ENCODE peak calls at places on chromosome 3, in four cellular contexts. O is HCT116, G is H1, E is K562. X is an unnamed sample.

GRCh38 chr3:155745795-155746550 is 1.1 kb upstream of the PLCH1 start:
- DNase-seq in O (peak), G (peak), E (peak), X (no peak)

GRCh38 chr3:152943645-152944044 is 108.7 kb downstream of the P2RY1 start:
- DNase-seq in O (peak), G (no peak), E (no peak), X (no peak)

GRCh38 chr3:31733234-31733667 is 200.5 kb downstream of the STT3B start:
- DNase-seq in O (no peak), G (no peak), E (no peak), X (no peak)

GRCh38 chr3:49668414-49668797 is 5.7 kb upstream of the APEH start:
- DNase-seq in O (no peak), G (no peak), E (peak), X (no peak)

GRCh38 chr3:9899289-9899791 is 3.3 kb upstream of the IL17RE start:
- DNase-seq in O (no peak), G (no peak), E (no peak), X (no peak)

GRCh38 chr3:152375546-152375945 is 106.8 kb downstream of the MBNL1 start:
- DNase-seq in O (no peak), G (no peak), E (no peak), X (no peak)

GRCh38 chr3:130386604-130387263 is 41.3 kb downstream of the COL6A5 start:
- DNase-seq in O (no peak), G (no peak), E (peak), X (no peak)

GRCh38 chr3:128734523-128735189 is 8.7 kb downstream of the RAB7A start:
- DNase-seq in O (no peak), G (no peak), E (no peak), X (no peak)

GRCh38 chr3:112629425-112629824 is 11.5 kb downstream of the CCDC80 start:
- DNase-seq in O (peak), G (no peak), E (peak), X (no peak)

GRCh38 chr3:161348791-161349400 is 22.4 kb downstream of the SPTSSB start:
- DNase-seq in O (peak), G (no peak), E (no peak), X (no peak)

GRCh38 chr3:101158374-101158773 is 162.0 kb downstream of the IMPG2 start:
- DNase-seq in O (no peak), G (no peak), E (no peak), X (no peak)

GRCh38 chr3:186108106-186108940 is 566 bp downstream of the ETV5 start:
- DNase-seq in O (peak), G (no peak), E (peak), X (no peak)

GRCh38 chr3:186570096-186570940 is at the start of gene DNAJB11:
- DNase-seq in O (peak), G (peak), E (peak), X (peak)

GRCh38 chr3:13696699-13697098 is 147.8 kb downstream of the FBLN2 start:
- DNase-seq in O (no peak), G (no peak), E (no peak), X (no peak)

GRCh38 chr3:71502066-71502465 is 81.5 kb downstream of the FOXP1 start:
- DNase-seq in O (no peak), G (no peak), E (no peak), X (no peak)

GRCh38 chr3:69433016-69433937 is 47.4 kb upstream of the FRMD4B start:
- DNase-seq in O (no peak), G (no peak), E (no peak), X (no peak)

GRCh38 chr3:184399410-184399809 is 19.6 kb downstream of the CHRD start:
- DNase-seq in O (no peak), G (no peak), E (no peak), X (no peak)

GRCh38 chr3:159762238-159762637 is 226.4 kb upstream of the IL12A start:
- DNase-seq in O (no peak), G (no peak), E (no peak), X (no peak)

GRCh38 chr3:170806676-170807075 is 63.3 kb downstream of the RPL22L1 start:
- DNase-seq in O (no peak), G (no peak), E (no peak), X (no peak)

GRCh38 chr3:170811515-170811914 is 58.5 kb downstream of the RPL22L1 start:
- DNase-seq in O (no peak), G (no peak), E (no peak), X (no peak)

GRCh38 chr3:170808041-170808440 is 62.0 kb downstream of the RPL22L1 start:
- DNase-seq in O (no peak), G (no peak), E (no peak), X (no peak)

GRCh38 chr3:170809975-170810357 is 60.0 kb downstream of the RPL22L1 start:
- DNase-seq in O (no peak), G (no peak), E (no peak), X (no peak)

DNA sequence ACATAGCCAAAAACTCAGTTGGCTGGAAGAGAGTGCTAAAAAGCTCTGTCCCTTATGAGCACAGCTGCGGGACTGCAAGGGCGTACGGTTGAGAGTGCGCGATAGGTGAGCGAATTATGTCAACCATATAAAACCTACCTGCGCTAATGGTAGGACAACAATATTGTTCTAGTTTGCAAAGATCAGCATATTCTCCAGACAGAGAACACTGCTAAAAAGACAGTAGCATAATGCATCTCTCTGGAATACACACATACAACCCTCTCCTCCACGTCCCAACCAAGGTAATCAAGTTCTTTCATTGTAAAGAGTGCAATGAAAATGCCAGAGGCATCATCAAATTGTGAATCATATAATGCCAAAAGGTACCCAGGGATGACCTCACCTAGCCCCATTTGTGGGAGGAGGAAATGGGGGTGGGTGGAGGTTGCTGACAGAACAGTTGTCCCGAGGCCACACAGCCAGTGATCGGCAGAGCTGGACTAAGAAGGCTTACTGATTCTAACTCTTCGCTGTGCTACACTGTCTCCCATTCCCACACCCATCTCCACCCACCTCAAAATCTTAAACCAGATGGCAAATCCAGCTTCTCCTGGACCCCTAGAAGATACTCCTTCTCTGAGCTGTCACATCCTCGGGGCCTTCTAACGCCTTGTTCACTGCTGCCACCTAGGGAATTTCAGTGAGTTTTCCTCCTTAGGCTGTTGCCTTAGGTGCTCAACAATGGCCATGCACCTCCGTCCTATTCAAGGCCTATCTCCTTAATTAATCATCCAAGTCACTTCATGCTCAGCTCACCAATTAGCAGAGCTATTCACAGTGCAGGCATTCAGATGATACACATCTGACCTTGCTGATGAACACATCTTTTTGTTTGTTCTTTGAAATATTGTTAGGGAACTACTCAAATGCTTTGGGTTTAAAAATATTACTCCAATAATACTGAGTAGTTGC is 60.7 kb downstream of the RPL22L1 start:
- DNase-seq in O (peak), G (no peak), E (peak), X (peak)
- TF ChIP-seq SIN3A in O (no peak), G (no peak), E (no peak), X (no peak)

GRCh38 chr3:17686613-17687012 is 55.8 kb downstream of the TBC1D5 start:
- DNase-seq in O (peak), G (no peak), E (no peak), X (no peak)
- TF ChIP-seq CTCF in O (peak), G (no peak), E (peak), X (peak)

DNA sequence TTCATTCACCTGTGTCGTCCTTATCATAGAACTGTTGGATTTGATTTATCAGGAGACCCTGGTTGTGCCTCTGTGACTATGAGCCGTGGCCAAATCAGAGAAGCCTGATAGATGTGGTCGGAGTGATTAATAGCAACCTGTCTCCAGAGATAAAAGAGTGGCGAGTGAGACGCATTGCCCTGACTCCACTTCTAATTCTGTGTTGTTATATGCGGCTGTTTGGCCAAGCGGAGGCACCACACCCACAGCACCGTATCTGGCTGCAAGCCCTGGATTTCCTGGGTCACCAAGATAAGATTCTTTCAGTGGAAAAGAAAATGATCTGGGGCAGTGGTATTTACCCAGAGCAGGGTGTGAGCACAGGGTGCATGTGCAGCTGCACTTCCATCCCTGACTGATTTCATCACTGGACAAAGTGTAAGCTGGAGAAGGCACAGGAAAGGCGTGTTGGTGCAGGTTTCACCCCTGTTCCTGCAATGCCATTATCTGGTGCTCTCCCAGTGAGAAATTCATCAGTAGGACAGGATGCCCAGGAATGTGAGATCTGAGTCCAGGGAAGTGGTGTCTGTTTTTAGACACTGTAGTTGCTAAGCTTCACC is 84.7 kb downstream of the CD47 start:
- DNase-seq in O (no peak), G (no peak), E (peak), X (no peak)
- TF ChIP-seq POLR2AphosphoS5 in O (no peak), G (no peak), E (no peak), X (no peak)

GRCh38 chr3:174859756-174860155 is 622 bp downstream of the NAALADL2 start:
- DNase-seq in O (no peak), G (no peak), E (no peak), X (no peak)
- TF ChIP-seq SIN3A in O (no peak), G (no peak), E (no peak), X (no peak)

DNA sequence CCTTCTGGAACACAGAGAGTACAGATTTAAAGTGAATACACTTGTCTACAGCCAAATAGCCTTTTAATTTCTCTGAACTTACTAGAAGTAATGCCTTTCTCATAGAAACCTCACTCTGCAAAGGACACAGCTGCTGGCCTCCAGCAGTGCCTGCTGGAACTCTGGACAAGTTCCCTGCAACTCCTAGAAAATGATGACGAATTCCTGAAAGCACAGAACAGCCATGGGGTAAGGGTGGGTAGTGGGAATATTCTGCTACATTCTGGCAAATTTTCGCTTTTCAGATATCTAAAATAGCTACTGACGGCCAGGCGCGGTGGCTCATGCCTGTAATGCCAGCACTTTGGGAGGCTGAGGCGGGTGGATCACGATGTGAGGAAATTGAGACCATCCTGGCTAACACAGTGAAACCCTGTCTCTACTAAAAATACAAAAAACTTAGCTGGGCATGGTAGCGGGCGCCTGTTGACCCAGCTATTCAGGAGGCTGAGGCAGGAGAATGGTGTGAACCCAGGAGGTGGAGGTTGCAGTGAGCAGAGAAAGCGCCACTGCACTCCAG is 34.4 kb downstream of the RYK start:
- DNase-seq in O (no peak), G (no peak), E (no peak), X (no peak)
- TF ChIP-seq CTCF in O (no peak), G (no peak), E (no peak), X (no peak)

GRCh38 chr3:64501298-64501906 is 186.4 kb downstream of the ADAMTS9 start:
- DNase-seq in O (no peak), G (no peak), E (no peak), X (no peak)
- TF ChIP-seq POLR2AphosphoS5 in O (no peak), G (no peak), E (no peak), X (no peak)

GRCh38 chr3:124325248-124325647 is 333.3 kb upstream of the ROPN1 start:
- DNase-seq in O (no peak), G (no peak), E (no peak), X (no peak)

GRCh38 chr3:124318650-124319049 is 326.7 kb upstream of the ROPN1 start:
- DNase-seq in O (no peak), G (no peak), E (no peak), X (no peak)

GRCh38 chr3:124322309-124322880 is 330.5 kb upstream of the ROPN1 start:
- DNase-seq in O (no peak), G (no peak), E (no peak), X (no peak)

GRCh38 chr3:124318014-124318413 is 326.1 kb upstream of the ROPN1 start:
- DNase-seq in O (no peak), G (no peak), E (no peak), X (no peak)

DNA sequence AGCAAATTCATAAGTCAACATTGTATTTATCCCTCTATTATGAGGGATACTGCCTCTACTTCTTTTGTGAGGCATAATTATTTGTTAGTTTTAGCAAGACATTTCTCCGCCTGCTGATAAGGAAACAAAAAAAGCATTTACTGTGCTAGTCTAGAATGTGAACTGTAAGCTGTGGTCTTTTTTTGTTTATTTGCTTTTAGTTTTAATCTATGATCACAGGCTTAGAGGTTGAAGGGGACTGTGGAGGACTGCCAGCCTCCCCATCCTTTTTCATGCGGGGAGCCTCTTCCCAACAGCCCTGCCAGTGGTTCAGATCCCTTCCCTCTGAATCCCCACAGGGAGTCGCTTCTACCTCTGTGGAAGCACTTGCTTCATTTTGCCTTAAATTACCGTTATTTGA is 331.0 kb upstream of the ROPN1 start:
- DNase-seq in O (no peak), G (no peak), E (no peak), X (no peak)
- TF ChIP-seq SIN3A in O (no peak), G (no peak), E (no peak), X (no peak)

GRCh38 chr3:171113716-171114115 is 87.2 kb upstream of the SLC2A2 start:
- DNase-seq in O (no peak), G (no peak), E (peak), X (no peak)
- TF ChIP-seq CTCF in O (peak), G (peak), E (peak), X (peak)

GRCh38 chr3:178968996-178969700 is 102.5 kb downstream of the ZMAT3 start:
- DNase-seq in O (no peak), G (no peak), E (no peak), X (no peak)
- TF ChIP-seq POLR2AphosphoS5 in O (no peak), G (no peak), E (no peak), X (no peak)

GRCh38 chr3:41629072-41629471 is 332.8 kb downstream of the ULK4 start:
- DNase-seq in O (no peak), G (no peak), E (no peak), X (no peak)
- TF ChIP-seq SIN3A in O (no peak), G (peak), E (no peak), X (no peak)